ENCODE peak calls at places on chromosome 2, in six cellular contexts. K is Calu3, P is endothelial cell, C is type B pancreatic cell, V is epithelial cell of proximal tubule, Q is cardiac muscle cell. G is an unnamed sample.

GRCh38 chr2:10163498-10164486 is 41.3 kb downstream of the RRM2 start:
- DNase-seq in K (no peak), P (no peak), C (no peak), V (no peak), Q (no peak), G (no peak)

GRCh38 chr2:75560022-75560767 is 544 bp downstream of the EVA1A start:
- DNase-seq in K (peak), P (peak), C (no peak), V (no peak), Q (peak), G (no peak)

GRCh38 chr2:205685314-205686230 is 3.3 kb downstream of the NRP2 start:
- DNase-seq in K (peak), P (peak), C (no peak), V (no peak), Q (peak), G (no peak)

GRCh38 chr2:197071790-197072436 is 145.4 kb upstream of the PGAP1 start:
- DNase-seq in K (no peak), P (no peak), C (no peak), V (no peak), Q (no peak), G (no peak)

GRCh38 chr2:216317831-216318230 is 54.5 kb downstream of the MARCHF4 start:
- DNase-seq in K (no peak), P (no peak), C (no peak), V (no peak), Q (no peak), G (no peak)

GRCh38 chr2:38615237-38615636 is 12.5 kb upstream of the HNRNPLL start:
- DNase-seq in K (no peak), P (no peak), C (no peak), V (no peak), Q (no peak), G (no peak)

GRCh38 chr2:131030478-131030971 is 62.7 kb downstream of the FAM168B start:
- DNase-seq in K (no peak), P (no peak), C (no peak), V (no peak), Q (peak), G (no peak)

GRCh38 chr2:98839292-98839691 is 96.7 kb downstream of the CRACDL start:
- DNase-seq in K (no peak), P (no peak), C (no peak), V (no peak), Q (no peak), G (no peak)

GRCh38 chr2:195322324-195322723 is 334.7 kb upstream of the SLC39A10 start:
- DNase-seq in K (no peak), P (no peak), C (no peak), V (no peak), Q (peak), G (no peak)

GRCh38 chr2:175732523-175732922 is 269.5 kb downstream of the LNPK start:
- DNase-seq in K (no peak), P (no peak), C (no peak), V (no peak), Q (no peak), G (no peak)

GRCh38 chr2:985317-985898 is 34.8 kb downstream of the SNTG2 start:
- DNase-seq in K (no peak), P (no peak), C (no peak), V (no peak), Q (no peak), G (no peak)
- TF ChIP-seq CTCF in K (no peak), P (no peak), C (no peak), V (no peak), Q (no peak), G (no peak)

DNA sequence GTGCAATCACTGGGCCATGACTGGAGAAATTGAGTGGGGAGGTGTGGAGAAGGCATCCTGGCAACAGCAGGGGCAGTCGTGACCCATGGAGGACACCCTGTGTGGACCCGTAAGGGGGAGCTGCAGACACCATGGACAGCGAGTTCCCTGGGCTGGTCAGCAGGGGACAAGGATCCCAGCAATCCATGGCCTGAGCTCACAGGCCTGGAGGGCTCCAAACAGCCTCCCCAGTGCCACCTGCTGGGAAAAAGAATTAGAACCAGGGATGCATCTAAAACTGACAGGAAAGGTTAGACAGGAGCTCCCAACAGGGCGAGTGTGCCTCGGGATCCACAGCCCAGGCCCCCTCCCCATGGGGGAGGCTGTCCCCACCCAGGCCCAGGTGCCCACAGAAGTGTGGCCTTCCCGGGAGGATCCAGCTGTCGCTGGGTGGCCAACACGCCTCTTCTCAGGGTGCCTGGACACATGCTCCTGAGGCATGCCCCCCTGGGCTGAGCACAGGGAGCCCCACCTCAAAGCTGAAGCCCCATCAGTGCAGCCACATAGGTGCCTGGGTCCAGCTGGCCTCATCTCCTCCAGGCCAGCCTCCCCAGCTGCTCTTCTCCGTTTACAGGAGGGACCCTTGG is 20.5 kb upstream of the KIF1A start:
- DNase-seq in K (peak), P (peak), C (no peak), V (peak), Q (peak), G (no peak)
- TF ChIP-seq CTCF in K (peak), P (peak), C (peak), V (peak), Q (peak), G (no peak)

DNA sequence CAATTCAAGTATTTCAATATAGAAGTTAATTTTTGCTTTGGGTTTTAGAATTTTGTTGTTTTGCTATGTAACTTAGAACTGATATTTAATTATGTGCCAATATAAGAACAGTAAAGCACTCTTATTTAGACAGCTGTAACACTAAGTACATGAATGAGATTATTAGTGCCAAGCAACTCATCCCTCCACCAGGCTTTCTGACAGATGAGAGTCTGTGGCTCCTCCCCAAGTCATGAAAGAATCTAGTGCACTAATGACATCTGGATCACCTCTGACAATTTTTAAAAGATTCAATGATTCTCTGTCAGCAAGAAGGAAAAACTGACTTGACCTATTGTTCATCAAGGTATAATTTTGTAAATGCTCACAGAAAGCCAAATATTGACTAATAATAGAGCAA is 67.8 kb downstream of the TMEFF2 start:
- DNase-seq in K (no peak), P (no peak), C (no peak), V (no peak), Q (no peak), G (no peak)
- TF ChIP-seq CTCF in K (no peak), P (no peak), C (no peak), V (no peak), Q (no peak), G (no peak)

GRCh38 chr2:4718777-4719176 is 973.4 kb upstream of the SOX11 start:
- DNase-seq in K (no peak), P (no peak), C (no peak), V (no peak), Q (no peak), G (no peak)

DNA sequence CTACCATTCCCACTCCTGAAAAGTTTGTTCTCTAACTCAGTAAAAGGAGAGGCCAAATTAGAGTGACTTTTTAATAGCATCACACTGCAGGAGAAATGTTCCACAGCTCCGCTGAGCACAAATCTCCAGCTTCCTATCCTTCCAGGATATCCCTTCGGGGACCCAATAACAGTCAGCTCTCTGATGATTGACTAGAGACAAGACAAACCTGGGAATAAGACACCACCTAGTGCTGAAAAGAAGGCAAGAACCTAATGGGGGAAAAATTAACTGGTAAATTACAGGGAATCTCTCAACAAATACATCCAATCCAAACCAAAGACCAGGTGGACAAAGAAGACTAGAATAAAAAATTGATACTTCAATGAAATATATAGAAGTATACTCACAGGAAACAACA is 977.1 kb upstream of the SOX11 start:
- DNase-seq in K (no peak), P (no peak), C (no peak), V (no peak), Q (peak), G (no peak)
- TF ChIP-seq CTCF in K (no peak), P (no peak), C (peak), V (no peak), Q (no peak), G (no peak)

GRCh38 chr2:53174539-53174938 is 593.1 kb upstream of the CHAC2 start:
- DNase-seq in K (no peak), P (no peak), C (no peak), V (no peak), Q (no peak), G (no peak)
- TF ChIP-seq CTCF in K (no peak), P (no peak), C (no peak), V (no peak), Q (no peak), G (no peak)

GRCh38 chr2:108458082-108458481 is 9.1 kb downstream of the GCC2 start:
- DNase-seq in K (no peak), P (no peak), C (no peak), V (no peak), Q (no peak), G (no peak)

GRCh38 chr2:108451976-108452375 is 3.0 kb downstream of the GCC2 start:
- DNase-seq in K (no peak), P (no peak), C (no peak), V (no peak), Q (no peak), G (no peak)

GRCh38 chr2:108454440-108454839 is 5.4 kb downstream of the GCC2 start:
- DNase-seq in K (no peak), P (no peak), C (no peak), V (no peak), Q (no peak), G (no peak)

GRCh38 chr2:108459441-108459840 is 10.4 kb downstream of the GCC2 start:
- DNase-seq in K (no peak), P (no peak), C (no peak), V (no peak), Q (no peak), G (no peak)

DNA sequence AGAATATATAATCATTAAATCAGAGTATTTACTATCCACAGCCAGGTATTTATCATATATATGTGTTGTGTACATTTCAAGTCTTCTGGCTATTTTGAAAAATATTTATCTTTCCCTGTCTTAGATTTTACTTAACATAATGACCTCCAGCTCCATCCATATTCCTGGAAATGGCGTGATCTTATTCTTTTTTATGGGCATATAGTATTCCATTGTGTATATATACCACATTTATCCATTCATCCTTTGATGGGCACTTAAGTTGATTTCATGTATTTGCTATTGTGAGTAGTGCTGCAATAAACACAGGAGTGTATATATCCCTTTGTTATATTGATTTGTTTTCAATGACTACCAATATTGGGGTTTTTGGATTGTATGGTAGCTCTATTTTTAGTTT is 6.6 kb downstream of the GCC2 start:
- DNase-seq in K (no peak), P (no peak), C (no peak), V (no peak), Q (no peak), G (no peak)
- TF ChIP-seq CTCF in K (no peak), P (no peak), C (no peak), V (no peak), Q (no peak), G (no peak)

G was measured in omental fat pad.